ENCODE peak calls at places on chromosomes 3 and 15, in nine cellular contexts. U, C, F, B, G, R, Z, P and N are unnamed samples.

GRCh38 chr3:30007668-30008067 is 598.7 kb upstream of the TGFBR2 start:
- DNase-seq in U (no peak), C (peak), F (no peak), B (no peak), G (no peak), R (peak), Z (no peak), P (no peak), N (no peak)

GRCh38 chr15:66865622-66866611 is 163.9 kb downstream of the SMAD6 start:
- DNase-seq in U (no peak), C (no peak), F (no peak), B (no peak), G (no peak), R (no peak), Z (no peak), P (no peak), N (no peak)

GRCh38 chr3:129855454-129856419 is 37.8 kb downstream of the TMCC1 start:
- DNase-seq in U (no peak), C (peak), F (no peak), B (no peak), G (peak), R (peak), Z (no peak), P (no peak), N (peak)

GRCh38 chr15:70008697-70009285 is 88.9 kb downstream of the TLE3 start:
- DNase-seq in U (no peak), C (no peak), F (no peak), B (no peak), G (no peak), R (no peak), Z (no peak), P (no peak), N (no peak)

GRCh38 chr3:173893066-173893465 is 495.5 kb downstream of the NLGN1 start:
- DNase-seq in U (no peak), C (peak), F (no peak), B (no peak), G (no peak), R (peak), Z (no peak), P (no peak), N (no peak)

GRCh38 chr3:12196684-12197083 is 38.0 kb upstream of the TIMP4 start:
- DNase-seq in U (no peak), C (no peak), F (no peak), B (no peak), G (no peak), R (no peak), Z (no peak), P (no peak), N (no peak)

GRCh38 chr3:134352031-134352671 is 22.1 kb downstream of the AMOTL2 start:
- DNase-seq in U (no peak), C (no peak), F (no peak), B (no peak), G (no peak), R (peak), Z (no peak), P (no peak), N (no peak)

GRCh38 chr3:157499342-157499963 is 3.8 kb downstream of the VEPH1 start:
- DNase-seq in U (peak), C (peak), F (no peak), B (peak), G (no peak), R (peak), Z (no peak), P (peak), N (peak)

GRCh38 chr3:21331321-21331720 is 419.7 kb downstream of the ZNF385D start:
- DNase-seq in U (no peak), C (peak), F (no peak), B (no peak), G (no peak), R (peak), Z (no peak), P (no peak), N (no peak)

GRCh38 chr3:42653560-42654330 is at the start of gene ZBTB47:
- DNase-seq in U (peak), C (peak), F (no peak), B (peak), G (no peak), R (peak), Z (no peak), P (peak), N (peak)

GRCh38 chr15:63221346-63221745 is 31.9 kb downstream of the RAB8B start:
- DNase-seq in U (no peak), C (peak), F (no peak), B (no peak), G (no peak), R (peak), Z (no peak), P (peak), N (no peak)